ENCODE peak calls at places on chromosomes 3 and 15, in four cellular contexts. M is A549, Y is PC-9, C is HFF-Myc. B is an unnamed sample.

GRCh38 chr15:74130849-74131617 is 647 bp downstream of the ISLR2 start:
- DNase-seq in C (no peak), M (no peak), Y (no peak), B (no peak)

GRCh38 chr3:54710954-54711353 is 216.9 kb downstream of the LRTM1 start:
- DNase-seq in Y (no peak), M (no peak), C (no peak), B (no peak)

GRCh38 chr3:129121016-129121791 is 400 bp downstream of the RAB43 start:
- DNase-seq in C (no peak), Y (no peak), M (no peak), B (peak; percentile 25)

GRCh38 chr15:62110000-62110851 is 43.4 kb downstream of the C2CD4A start:
- DNase-seq in Y (no peak), M (peak; percentile 47), C (no peak), B (no peak)

GRCh38 chr3:64073362-64073761 is 50.1 kb upstream of the PSMD6 start:
- DNase-seq in M (peak; percentile 39), C (peak; percentile 88), Y (no peak), B (no peak)

GRCh38 chr15:96564546-96564945 is 234.0 kb downstream of the NR2F2 start:
- DNase-seq in M (no peak), Y (no peak), C (no peak), B (no peak)

GRCh38 chr3:159664011-159664410 is 324.6 kb upstream of the IL12A start:
- DNase-seq in M (peak; percentile 20), C (no peak), Y (no peak), B (no peak)

GRCh38 chr3:69012111-69012835 is 1.2 kb downstream of the EOGT start:
- DNase-seq in M (no peak), Y (no peak), C (peak; percentile 63), B (no peak)

GRCh38 chr3:141336672-141337522 is 31.4 kb upstream of the ZBTB38 start:
- DNase-seq in C (no peak), Y (peak; percentile 16), M (peak; percentile 65), B (no peak)

GRCh38 chr15:88476635-88477038 is 9.1 kb downstream of the MRPS11 start:
- DNase-seq in Y (no peak), M (peak; percentile 48), C (no peak), B (no peak)

GRCh38 chr3:111210003-111210699 is 138.5 kb downstream of the NECTIN3 start:
- DNase-seq in Y (no peak), C (no peak), M (no peak), B (no peak)

GRCh38 chr15:38842991-38843610 is 278.5 kb upstream of the RASGRP1 start:
- DNase-seq in C (no peak), M (no peak), Y (no peak), B (no peak)

GRCh38 chr15:99967841-99968371 is 234.7 kb upstream of the LYSMD4 start:
- DNase-seq in C (no peak), Y (no peak), M (no peak), B (no peak)

GRCh38 chr15:80970018-80970657 is 19.5 kb downstream of the MESD start:
- DNase-seq in C (peak; percentile 63), Y (peak; percentile 59), M (peak; percentile 59), B (peak; percentile 46)

GRCh38 chr3:184234224-184234623 is 4.8 kb downstream of the VWA5B2 start:
- DNase-seq in Y (peak; percentile 95), M (peak; percentile 67), C (no peak), B (no peak)

GRCh38 chr15:95497681-95498080 is 832.8 kb upstream of the NR2F2 start:
- DNase-seq in M (no peak), C (no peak), Y (no peak), B (no peak)

GRCh38 chr3:126936853-126937395 is 46.0 kb upstream of the PLXNA1 start:
- DNase-seq in Y (no peak), M (no peak), C (no peak), B (no peak)

GRCh38 chr3:107650788-107651187 is 128.0 kb downstream of the BBX start:
- DNase-seq in C (no peak), Y (no peak), M (no peak), B (no peak)

GRCh38 chr3:17632401-17633100 is 109.9 kb downstream of the TBC1D5 start:
- DNase-seq in C (no peak), M (peak; percentile 69), Y (peak; percentile 12), B (no peak)

GRCh38 chr15:76642671-76643070 is 262.5 kb downstream of the SCAPER start:
- DNase-seq in M (no peak), Y (no peak), C (no peak), B (no peak)

GRCh38 chr3:106206165-106206564 is 337.4 kb upstream of the CBLB start:
- DNase-seq in M (no peak), Y (no peak), C (peak; percentile 67), B (no peak)

GRCh38 chr3:52479037-52479875 is 15.9 kb upstream of the STAB1 start:
- DNase-seq in C (no peak), M (no peak), Y (no peak), B (no peak)

GRCh38 chr15:25783607-25784131 is 79.5 kb downstream of the ATP10A start:
- DNase-seq in Y (no peak), M (peak; percentile 49), C (peak; percentile 65), B (no peak)

GRCh38 chr3:1082024-1082633 is 10.7 kb upstream of the CNTN6 start:
- DNase-seq in C (no peak), M (peak; percentile 43), Y (peak; percentile 3), B (no peak)

GRCh38 chr3:190127207-190127606 is 6.5 kb upstream of the P3H2 start:
- DNase-seq in M (no peak), C (no peak), Y (no peak), B (no peak)

GRCh38 chr15:31379042-31379441 is 52.4 kb downstream of the KLF13 start:
- DNase-seq in C (no peak), Y (no peak), M (no peak), B (no peak)

GRCh38 chr3:72892081-72892763 is 4.4 kb downstream of the GXYLT2 start:
- DNase-seq in Y (no peak), C (no peak), M (no peak), B (no peak)

GRCh38 chr3:65093641-65094040 is 405.8 kb upstream of the ADAMTS9 start:
- DNase-seq in M (no peak), C (no peak), Y (no peak), B (no peak)

GRCh38 chr3:26625187-26625586 is 2.6 kb downstream of the LRRC3B start:
- DNase-seq in C (no peak), M (no peak), Y (no peak), B (no peak)

GRCh38 chr3:16462679-16463078 is 50.8 kb downstream of the RFTN1 start:
- DNase-seq in C (no peak), M (no peak), Y (no peak), B (no peak)

GRCh38 chr15:70892002-70892911 is at the start of the genes LRRC49 and THAP10:
- DNase-seq in Y (peak; percentile 87), C (peak; percentile 97), M (peak; percentile 98), B (no peak)

GRCh38 chr3:150303776-150304175 is 104.3 kb upstream of the TSC22D2 start:
- DNase-seq in Y (no peak), C (no peak), M (peak; percentile 77), B (no peak)
- TF ChIP-seq CTCF in Y (peak; percentile 17), C (peak; percentile 43), M (peak; percentile 57), B (peak; percentile 12)

GRCh38 chr3:132029182-132029902 is 5.5 kb downstream of the CPNE4 start:
- DNase-seq in Y (peak; percentile 87), M (peak; percentile 82), C (peak; percentile 61), B (peak; percentile 19)
- TF ChIP-seq CTCF in Y (peak; percentile 86), M (peak; percentile 84), C (peak; percentile 94), B (peak; percentile 33)

GRCh38 chr3:56801597-56802410 is at the start of gene ARHGEF3:
- DNase-seq in Y (peak; percentile 76), C (peak; percentile 58), M (peak; percentile 75), B (peak; percentile 84)
- TF ChIP-seq CTCF in Y (peak; percentile 53), C (peak; percentile 70), M (peak; percentile 57), B (peak; percentile 70)

GRCh38 chr3:12138044-12138443 is 20.7 kb downstream of the TIMP4 start:
- DNase-seq in C (no peak), Y (peak; percentile 55), M (peak; percentile 65), B (no peak)
- TF ChIP-seq CTCF in C (peak; percentile 44), Y (peak; percentile 63), M (peak; percentile 73), B (no peak)

DNA sequence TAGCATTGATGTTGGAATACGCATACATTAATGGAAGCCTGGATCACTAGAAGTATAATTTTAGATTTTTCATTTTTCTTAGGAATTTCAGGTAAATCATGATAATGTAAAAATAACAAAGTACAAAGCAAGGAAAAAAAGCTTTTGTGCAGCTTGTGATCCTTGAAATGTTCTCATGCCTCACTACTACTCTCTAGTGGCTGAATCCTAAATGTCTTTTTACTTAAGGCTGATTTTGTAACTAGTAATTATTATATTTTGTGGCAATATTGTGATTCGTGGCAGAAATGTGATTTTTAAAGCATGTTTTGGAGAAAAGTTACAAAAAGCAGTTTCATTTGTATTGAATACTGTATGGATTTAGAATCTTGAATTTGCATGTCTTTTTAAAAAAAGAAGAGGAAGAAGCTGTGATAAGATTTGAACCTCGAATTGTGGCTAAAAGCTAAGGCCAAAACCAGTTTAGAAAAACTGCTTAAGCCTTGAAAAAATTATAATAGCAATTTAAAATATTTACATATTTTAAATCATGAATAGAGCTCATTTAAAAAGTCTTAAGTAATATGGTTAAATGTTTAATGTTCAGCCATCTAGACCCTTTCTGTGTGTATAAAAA is 39.0 kb downstream of the U2SURP start:
- DNase-seq in Y (no peak), C (no peak), M (peak; percentile 52), B (no peak)
- TF ChIP-seq CTCF in Y (peak; percentile 60), C (peak; percentile 34), M (peak; percentile 53), B (peak; percentile 40)

B was measured in natural killer cell.